ENCODE peak calls at places on chromosomes 3 and 15, in four cellular contexts. One of them, this sample, is unnamed.

GRCh38 chr15:78859971-78860733 is 12.5 kb upstream of the MORF4L1 start:
- DNase-seq in CD8-positive, alpha-beta memory T cell: peak
- DNase-seq in neuronal stem cell: peak
- DNase-seq in iris pigment epithelial cell: peak
- DNase-seq in this sample: peak

GRCh38 chr15:97759363-97759762 is 201.1 kb upstream of the ARRDC4 start:
- DNase-seq in iris pigment epithelial cell: peak
- DNase-seq in CD8-positive, alpha-beta memory T cell: no peak
- DNase-seq in neuronal stem cell: no peak
- DNase-seq in this sample: no peak

GRCh38 chr3:53570709-53571108 is 76.3 kb downstream of the CACNA1D start:
- DNase-seq in iris pigment epithelial cell: peak
- DNase-seq in CD8-positive, alpha-beta memory T cell: no peak
- DNase-seq in neuronal stem cell: no peak
- DNase-seq in this sample: no peak

GRCh38 chr3:26932752-26933151 is 310.2 kb downstream of the LRRC3B start:
- DNase-seq in CD8-positive, alpha-beta memory T cell: no peak
- DNase-seq in neuronal stem cell: no peak
- DNase-seq in iris pigment epithelial cell: no peak
- DNase-seq in this sample: no peak

GRCh38 chr3:136818191-136818850 is 605 bp upstream of the SLC35G2 start:
- DNase-seq in iris pigment epithelial cell: peak
- DNase-seq in neuronal stem cell: peak
- DNase-seq in CD8-positive, alpha-beta memory T cell: peak
- DNase-seq in this sample: peak

GRCh38 chr3:65153850-65154512 is 466.2 kb upstream of the ADAMTS9 start:
- DNase-seq in iris pigment epithelial cell: no peak
- DNase-seq in CD8-positive, alpha-beta memory T cell: no peak
- DNase-seq in neuronal stem cell: no peak
- DNase-seq in this sample: no peak

GRCh38 chr3:180860180-180860858 is 52.2 kb upstream of the FXR1 start:
- DNase-seq in iris pigment epithelial cell: no peak
- DNase-seq in neuronal stem cell: no peak
- DNase-seq in CD8-positive, alpha-beta memory T cell: no peak
- DNase-seq in this sample: no peak

GRCh38 chr3:150376001-150376848 is 31.9 kb upstream of the TSC22D2 start:
- DNase-seq in neuronal stem cell: no peak
- DNase-seq in iris pigment epithelial cell: peak
- DNase-seq in CD8-positive, alpha-beta memory T cell: no peak
- DNase-seq in this sample: no peak

GRCh38 chr3:98070840-98071239 is 16.1 kb upstream of the OR5AC2 start:
- DNase-seq in neuronal stem cell: peak
- DNase-seq in CD8-positive, alpha-beta memory T cell: no peak
- DNase-seq in iris pigment epithelial cell: no peak
- DNase-seq in this sample: no peak

GRCh38 chr3:11362600-11362999 is 90.4 kb downstream of the ATG7 start:
- DNase-seq in CD8-positive, alpha-beta memory T cell: no peak
- DNase-seq in neuronal stem cell: no peak
- DNase-seq in iris pigment epithelial cell: peak
- DNase-seq in this sample: no peak

GRCh38 chr15:74786659-74787165 is 4.8 kb downstream of the CSK start:
- DNase-seq in CD8-positive, alpha-beta memory T cell: no peak
- DNase-seq in iris pigment epithelial cell: no peak
- DNase-seq in neuronal stem cell: no peak
- DNase-seq in this sample: no peak

GRCh38 chr3:160193644-160194192 is 31.5 kb upstream of the C3orf80 start:
- DNase-seq in CD8-positive, alpha-beta memory T cell: no peak
- DNase-seq in neuronal stem cell: no peak
- DNase-seq in iris pigment epithelial cell: no peak
- DNase-seq in this sample: no peak

GRCh38 chr3:188152660-188153497 is 1.1 kb upstream of the LPP start:
- DNase-seq in CD8-positive, alpha-beta memory T cell: peak
- DNase-seq in iris pigment epithelial cell: peak
- DNase-seq in neuronal stem cell: peak
- DNase-seq in this sample: peak

GRCh38 chr3:32816439-32817194 is 1.2 kb upstream of the TRIM71 start:
- DNase-seq in iris pigment epithelial cell: peak
- DNase-seq in neuronal stem cell: peak
- DNase-seq in CD8-positive, alpha-beta memory T cell: no peak
- DNase-seq in this sample: peak

GRCh38 chr15:50814634-50815033 is 49.1 kb upstream of the SPPL2A start:
- DNase-seq in neuronal stem cell: no peak
- DNase-seq in CD8-positive, alpha-beta memory T cell: no peak
- DNase-seq in iris pigment epithelial cell: no peak
- DNase-seq in this sample: no peak

GRCh38 chr15:56739964-56740640 is 6.8 kb upstream of the ZNF280D start:
- DNase-seq in CD8-positive, alpha-beta memory T cell: no peak
- DNase-seq in iris pigment epithelial cell: no peak
- DNase-seq in neuronal stem cell: no peak
- DNase-seq in this sample: no peak

GRCh38 chr3:13550257-13550693 is 1.4 kb downstream of the FBLN2 start:
- DNase-seq in iris pigment epithelial cell: no peak
- DNase-seq in CD8-positive, alpha-beta memory T cell: no peak
- DNase-seq in neuronal stem cell: no peak
- DNase-seq in this sample: no peak

GRCh38 chr3:141539441-141540187 is 52.8 kb downstream of the RASA2 start:
- DNase-seq in iris pigment epithelial cell: peak
- DNase-seq in neuronal stem cell: no peak
- DNase-seq in CD8-positive, alpha-beta memory T cell: no peak
- DNase-seq in this sample: no peak

GRCh38 chr3:59237121-59237520 is 187.3 kb upstream of the CFAP20DC start:
- DNase-seq in CD8-positive, alpha-beta memory T cell: no peak
- DNase-seq in neuronal stem cell: no peak
- DNase-seq in iris pigment epithelial cell: no peak
- DNase-seq in this sample: no peak

GRCh38 chr3:99943931-99944761 is 126.5 kb downstream of the CMSS1 start:
- DNase-seq in neuronal stem cell: no peak
- DNase-seq in iris pigment epithelial cell: peak
- DNase-seq in CD8-positive, alpha-beta memory T cell: no peak
- DNase-seq in this sample: no peak

GRCh38 chr15:67805871-67806538 is 19.3 kb upstream of the SKOR1 start:
- DNase-seq in iris pigment epithelial cell: no peak
- DNase-seq in CD8-positive, alpha-beta memory T cell: no peak
- DNase-seq in neuronal stem cell: no peak
- DNase-seq in this sample: no peak

GRCh38 chr15:31235298-31236183 is 91.1 kb upstream of the KLF13 start:
- DNase-seq in iris pigment epithelial cell: peak
- DNase-seq in CD8-positive, alpha-beta memory T cell: no peak
- DNase-seq in neuronal stem cell: no peak
- DNase-seq in this sample: no peak

GRCh38 chr15:40280260-40281056 is 2.4 kb downstream of the ANKRD63 start:
- DNase-seq in iris pigment epithelial cell: no peak
- DNase-seq in CD8-positive, alpha-beta memory T cell: no peak
- DNase-seq in neuronal stem cell: no peak
- DNase-seq in this sample: no peak

GRCh38 chr15:89018235-89018634 is 70.0 kb upstream of the ABHD2 start:
- DNase-seq in CD8-positive, alpha-beta memory T cell: no peak
- DNase-seq in iris pigment epithelial cell: no peak
- DNase-seq in neuronal stem cell: no peak
- DNase-seq in this sample: peak

GRCh38 chr3:80000022-80000421 is 232.2 kb upstream of the ROBO1 start:
- DNase-seq in CD8-positive, alpha-beta memory T cell: no peak
- DNase-seq in iris pigment epithelial cell: peak
- DNase-seq in neuronal stem cell: no peak
- DNase-seq in this sample: no peak

GRCh38 chr3:164418426-164418825 is 659.9 kb downstream of the SI start:
- DNase-seq in iris pigment epithelial cell: peak
- DNase-seq in neuronal stem cell: no peak
- DNase-seq in CD8-positive, alpha-beta memory T cell: no peak
- DNase-seq in this sample: no peak

This sample was measured in nephron progenitor cell.